ENCODE peak calls at places on chromosomes 6 and 20, in six cellular contexts. J is body of pancreas, Y is cardiac fibroblast, N is AG10803, A is GM12865, T is AG04450. K is an unnamed sample.
A peak's percentile ranks its signal among the peaks of the same experiment; 100 is the strongest.

GRCh38 chr6:32116674-32117073 is 7.5 kb upstream of the TNXB start:
- DNase-seq in Y (peak; percentile 33), J (no peak), A (no peak), T (no peak), N (no peak), K (no peak)

GRCh38 chr20:18712877-18713276 is 100.7 kb upstream of the SCP2D1 start:
- DNase-seq in A (no peak), N (no peak), T (no peak), J (no peak), Y (no peak), K (no peak)

GRCh38 chr6:21395121-21395520 is 198.4 kb upstream of the SOX4 start:
- DNase-seq in A (no peak), T (no peak), J (no peak), N (peak; percentile 15), Y (no peak), K (peak; percentile 16)

GRCh38 chr6:129644567-129645015 is 65.4 kb downstream of the ARHGAP18 start:
- DNase-seq in A (no peak), T (no peak), Y (peak; percentile 76), N (peak; percentile 78), J (no peak), K (peak; percentile 45)

GRCh38 chr20:16528078-16528477 is 45.2 kb downstream of the KIF16B start:
- DNase-seq in A (no peak), Y (peak; percentile 93), T (peak; percentile 84), N (peak; percentile 69), J (peak; percentile 41), K (peak; percentile 97)

GRCh38 chr6:143432588-143432987 is 17.9 kb downstream of the ADAT2 start:
- DNase-seq in T (no peak), J (no peak), Y (no peak), A (no peak), N (no peak), K (no peak)

GRCh38 chr6:79249136-79249535 is 14.7 kb upstream of the HMGN3 start:
- DNase-seq in N (no peak), T (no peak), J (no peak), A (no peak), Y (no peak), K (no peak)

GRCh38 chr6:43491750-43492661 is 14.6 kb downstream of the TJAP1 start:
- DNase-seq in N (peak; percentile 80), T (peak; percentile 47), Y (peak; percentile 77), J (no peak), A (no peak), K (peak; percentile 76)

GRCh38 chr20:59386819-59387218 is 86.4 kb downstream of the EDN3 start:
- DNase-seq in Y (no peak), A (no peak), N (no peak), T (no peak), J (no peak), K (no peak)

GRCh38 chr20:50054626-50055511 is 58.1 kb downstream of the UBE2V1 start:
- DNase-seq in Y (no peak), N (peak; percentile 55), T (no peak), A (no peak), J (no peak), K (peak; percentile 42)

GRCh38 chr20:58895796-58896180 is 43.3 kb downstream of the GNAS start:
- DNase-seq in N (no peak), T (no peak), Y (no peak), J (no peak), A (no peak), K (no peak)

GRCh38 chr6:31711233-31711632 is 3.9 kb upstream of the LY6G6D start:
- DNase-seq in N (no peak), Y (no peak), A (no peak), J (no peak), T (no peak), K (no peak)

DNA sequence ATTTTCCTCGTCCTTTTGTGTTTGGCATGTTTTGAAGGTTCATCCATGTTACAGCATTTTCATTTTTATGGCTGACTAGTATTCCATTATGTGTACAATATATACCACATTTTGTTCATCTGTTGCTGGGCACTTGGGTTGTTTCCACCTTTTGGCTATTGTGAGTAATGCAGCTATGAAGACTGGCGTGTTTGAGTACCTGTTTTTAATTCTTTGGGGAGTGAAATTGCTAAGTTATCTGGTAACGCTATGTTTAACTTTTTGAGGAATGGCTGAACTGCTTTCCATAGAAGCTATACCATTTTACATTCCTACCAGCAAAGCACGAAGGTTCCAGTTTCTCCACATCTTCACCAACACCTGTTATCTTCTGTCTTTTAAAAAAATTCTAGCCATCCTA is 37.0 kb upstream of the MYL9 start:
- DNase-seq in J (no peak), N (no peak), A (no peak), Y (no peak), T (no peak), K (no peak)
- TF ChIP-seq CTCF in J (no peak), N (peak; percentile 21), A (no peak), Y (no peak), T (peak; percentile 17), K (no peak)

GRCh38 chr20:37343994-37344355 is 2.0 kb upstream of the SRC start:
- DNase-seq in J (no peak), Y (no peak), A (no peak), T (no peak), N (no peak), K (no peak)
- H3K4me3 ChIP-seq in J (no peak overlapping the region), Y (no peak overlapping the region), A (peak overlapping the region; percentile 73), T (no peak overlapping the region), N (no peak overlapping the region), K (no peak overlapping the region)

GRCh38 chr20:577167-577791 is 32.8 kb downstream of the TCF15 start:
- DNase-seq in J (no peak), A (peak; percentile 54), N (peak; percentile 4), Y (peak; percentile 30), T (no peak), K (peak; percentile 38)
- TF ChIP-seq CTCF in J (no peak), A (peak; percentile 38), N (peak; percentile 32), Y (peak; percentile 34), T (peak; percentile 43), K (peak; percentile 38)

GRCh38 chr6:1162367-1163275 is 149.3 kb upstream of the FOXQ1 start:
- DNase-seq in A (no peak), J (no peak), Y (no peak), N (no peak), T (no peak), K (no peak)
- H3K4me3 ChIP-seq in A (peak overlapping the region; percentile 26), J (no peak overlapping the region), Y (no peak overlapping the region), N (no peak overlapping the region), T (peak overlapping the region; percentile 22), K (no peak overlapping the region)

GRCh38 chr20:43409041-43409913 is 48.4 kb upstream of the SRSF6 start:
- DNase-seq in Y (peak; percentile 65), A (peak; percentile 42), J (no peak), T (peak; percentile 8), N (peak; percentile 59), K (peak; percentile 53)

GRCh38 chr20:43404880-43405279 is 52.8 kb upstream of the SRSF6 start:
- DNase-seq in Y (peak; percentile 24), A (peak; percentile 44), N (no peak), J (no peak), T (no peak), K (peak; percentile 31)
- TF ChIP-seq CTCF in Y (peak; percentile 22), A (peak; percentile 55), N (peak; percentile 47), J (no peak), T (peak; percentile 36), K (peak; percentile 55)

GRCh38 chr6:166955121-166955864 is 1.1 kb downstream of the RNASET2 start:
- DNase-seq in T (no peak), N (no peak), Y (no peak), J (peak; percentile 28), A (peak; percentile 78), K (no peak)

GRCh38 chr6:166955865-166956443 is 396 bp downstream of the RNASET2 start:
- DNase-seq in J (peak; percentile 57), Y (no peak), A (peak; percentile 45), N (no peak), T (no peak), K (no peak)

GRCh38 chr6:166952122-166952521 is 4.2 kb downstream of the RNASET2 start:
- DNase-seq in J (no peak), T (no peak), Y (no peak), A (peak; percentile 21), N (no peak), K (no peak)

GRCh38 chr6:166952567-166953464 is 3.5 kb downstream of the RNASET2 start:
- DNase-seq in N (no peak), Y (no peak), J (no peak), T (no peak), A (no peak), K (no peak)

DNA sequence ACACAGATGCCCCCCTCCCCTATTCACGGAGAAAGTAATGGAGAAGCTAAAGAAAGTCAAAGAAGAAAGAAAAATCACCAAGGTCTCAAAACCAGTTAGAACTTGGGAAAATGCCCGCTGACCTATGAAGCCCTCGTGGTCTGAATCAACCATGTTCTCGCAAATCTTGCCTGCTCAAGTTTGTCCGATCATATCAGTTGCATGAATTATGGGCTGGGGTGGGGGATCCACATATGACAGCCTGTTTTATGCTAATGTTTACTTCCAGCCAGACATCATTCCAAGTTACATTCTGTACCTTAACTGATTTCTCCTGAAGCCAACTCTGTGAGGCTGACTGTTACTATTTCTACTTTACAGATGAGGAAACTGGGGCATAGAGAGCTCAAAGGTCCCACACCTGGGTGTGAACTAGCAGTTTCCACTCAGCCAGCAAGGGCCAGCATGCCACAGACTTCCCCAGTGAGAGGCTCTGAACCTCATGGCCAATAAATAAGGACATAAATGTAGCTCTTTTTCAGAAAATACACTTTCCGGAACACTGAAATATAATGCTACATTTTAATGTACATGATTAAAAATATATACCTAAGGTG is 2.1 kb downstream of the RNASET2 start:
- DNase-seq in J (no peak), T (no peak), N (no peak), Y (no peak), A (peak; percentile 29), K (no peak)
- H3K4me3 ChIP-seq in J (no peak overlapping the region), T (no peak overlapping the region), N (no peak overlapping the region), Y (no peak overlapping the region), A (peak overlapping the region; percentile 91), K (no peak overlapping the region)

GRCh38 chr6:157339432-157339831 is 16.1 kb upstream of the TMEM242 start:
- DNase-seq in T (no peak), N (no peak), A (no peak), J (no peak), Y (no peak), K (no peak)
- TF ChIP-seq CTCF in T (no peak), N (no peak), A (peak; percentile 7), J (no peak), Y (no peak), K (no peak)

K was measured in fibroblast of mammary gland.